ENCODE peak calls at places on chromosomes 16 and 17, in four cellular contexts. J, N, X and D are unnamed samples.
A peak's percentile ranks its signal among the peaks of the same experiment; 100 is the strongest.

GRCh38 chr16:86893513-86893912 is 315.2 kb downstream of the FOXL1 start:
- DNase-seq in N (no peak), X (no peak), J (no peak), D (no peak)

GRCh38 chr17:14124854-14125253 is 55.5 kb downstream of the COX10 start:
- DNase-seq in X (no peak), N (no peak), J (no peak), D (no peak)

GRCh38 chr16:11700264-11701029 is 32.2 kb downstream of the SNN start:
- DNase-seq in N (no peak), X (no peak), J (no peak), D (no peak)

GRCh38 chr17:73874008-73874407 is 229.8 kb upstream of the SDK2 start:
- DNase-seq in N (no peak), X (no peak), J (no peak), D (no peak)

GRCh38 chr16:10126686-10127085 is 55.5 kb downstream of the GRIN2A start:
- DNase-seq in J (no peak), N (no peak), X (no peak), D (no peak)

GRCh38 chr17:3602499-3602898 is 6.7 kb downstream of the TRPV1 start:
- DNase-seq in X (peak; percentile 6), N (peak; percentile 37), J (no peak), D (no peak)

GRCh38 chr17:11935734-11936406 is 61.4 kb downstream of the ZNF18 start:
- DNase-seq in N (peak; percentile 29), J (peak; percentile 38), X (no peak), D (no peak)

GRCh38 chr16:86566601-86566965 is at the start of gene FOXC2:
- DNase-seq in X (peak; percentile 31), J (peak; percentile 67), N (no peak), D (peak; percentile 85)

GRCh38 chr16:77359065-77359502 is 75.8 kb downstream of the ADAMTS18 start:
- DNase-seq in J (no peak), N (no peak), X (no peak), D (no peak)

GRCh38 chr17:80785477-80786178 is 206.0 kb upstream of the CHMP6 start:
- DNase-seq in N (no peak), J (peak; percentile 55), X (no peak), D (no peak)

GRCh38 chr17:16448490-16448889 is 33.1 kb downstream of the TRPV2 start:
- DNase-seq in J (no peak), X (no peak), N (no peak), D (no peak)

GRCh38 chr17:37088913-37089312 is 140.2 kb downstream of the AATF start:
- DNase-seq in X (no peak), N (no peak), J (no peak), D (no peak)

GRCh38 chr17:61427567-61427966 is 24.7 kb upstream of the TBX4 start:
- DNase-seq in X (no peak), J (no peak), N (no peak), D (no peak)

GRCh38 chr16:10122546-10122945 is 59.7 kb downstream of the GRIN2A start:
- DNase-seq in J (no peak), X (no peak), N (no peak), D (no peak)

GRCh38 chr16:87877942-87878507 is 8.7 kb upstream of the SLC7A5 start:
- DNase-seq in X (no peak), J (no peak), N (no peak), D (no peak)

GRCh38 chr17:50177983-50178834 is 12.4 kb downstream of the SGCA start:
- DNase-seq in N (peak; percentile 73), X (peak; percentile 37), J (peak; percentile 74), D (peak; percentile 96)

GRCh38 chr17:66636111-66636510 is 198.8 kb upstream of the CACNG5 start:
- DNase-seq in X (no peak), J (no peak), N (no peak), D (no peak)

GRCh38 chr17:64769712-64770111 is 107.6 kb upstream of the SMURF2 start:
- DNase-seq in J (no peak), N (no peak), X (no peak), D (no peak)

GRCh38 chr16:35203636-35204035 is 1744.2 kb downstream of the TP53TG3F start:
- DNase-seq in X (no peak), J (no peak), N (no peak), D (no peak)
- H3K9me3 ChIP-seq in X (no peaks in the 10 kb centered on the region), J (no peaks in the 10 kb centered on the region), N (no peaks in the 10 kb centered on the region), D (no peaks in the 10 kb centered on the region)

GRCh38 chr16:27197004-27197403 is 6.3 kb upstream of the KDM8 start:
- DNase-seq in X (no peak), J (no peak), N (no peak), D (no peak)

GRCh38 chr16:27199235-27199586 is 4.1 kb upstream of the KDM8 start:
- DNase-seq in J (no peak), X (no peak), N (peak; percentile 31), D (no peak)

GRCh38 chr16:27198451-27199234 is 4.7 kb upstream of the KDM8 start:
- DNase-seq in N (no peak), X (no peak), J (no peak), D (no peak)

GRCh38 chr16:27202923-27203428 is 350 bp upstream of the KDM8 start:
- DNase-seq in X (no peak), N (no peak), J (no peak), D (no peak)

DNA sequence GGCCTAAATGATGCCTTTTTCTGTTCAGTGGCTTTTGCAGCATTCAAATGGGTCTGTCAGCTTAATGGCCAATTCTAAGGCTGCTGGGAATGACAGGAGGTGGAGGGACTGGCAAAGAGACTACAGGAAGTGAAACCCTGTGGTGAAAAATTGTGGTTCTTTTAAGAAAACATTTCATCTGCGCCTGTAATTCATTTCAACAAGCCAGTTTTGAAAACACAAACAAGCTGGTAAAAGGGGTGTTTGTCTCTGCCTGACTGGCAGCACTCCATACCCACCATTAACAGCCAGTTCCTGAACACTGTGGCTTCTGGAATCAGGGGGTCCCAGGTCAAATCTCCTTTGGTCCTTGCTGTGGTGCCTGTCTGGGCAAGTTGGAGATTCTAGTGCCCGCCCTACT is 3.6 kb upstream of the KDM8 start:
- DNase-seq in N (peak; percentile 85), J (no peak), X (peak; percentile 56), D (no peak)
- H3K4me3 ChIP-seq in N (peak overlapping the region; percentile 19), J (no peak overlapping the region), X (no peak overlapping the region), D (no peak overlapping the region)

GRCh38 chr17:9206160-9206988 is 185.1 kb downstream of the NTN1 start:
- DNase-seq in J (no peak), X (no peak), N (no peak), D (no peak)

GRCh38 chr17:9204026-9204425 is 182.7 kb downstream of the NTN1 start:
- DNase-seq in N (no peak), X (no peak), J (no peak), D (no peak)

GRCh38 chr17:9204623-9205329 is 183.5 kb downstream of the NTN1 start:
- DNase-seq in J (no peak), X (no peak), N (no peak), D (no peak)

GRCh38 chr17:9206989-9207317 is 185.6 kb downstream of the NTN1 start:
- DNase-seq in N (no peak), X (no peak), J (no peak), D (no peak)

DNA sequence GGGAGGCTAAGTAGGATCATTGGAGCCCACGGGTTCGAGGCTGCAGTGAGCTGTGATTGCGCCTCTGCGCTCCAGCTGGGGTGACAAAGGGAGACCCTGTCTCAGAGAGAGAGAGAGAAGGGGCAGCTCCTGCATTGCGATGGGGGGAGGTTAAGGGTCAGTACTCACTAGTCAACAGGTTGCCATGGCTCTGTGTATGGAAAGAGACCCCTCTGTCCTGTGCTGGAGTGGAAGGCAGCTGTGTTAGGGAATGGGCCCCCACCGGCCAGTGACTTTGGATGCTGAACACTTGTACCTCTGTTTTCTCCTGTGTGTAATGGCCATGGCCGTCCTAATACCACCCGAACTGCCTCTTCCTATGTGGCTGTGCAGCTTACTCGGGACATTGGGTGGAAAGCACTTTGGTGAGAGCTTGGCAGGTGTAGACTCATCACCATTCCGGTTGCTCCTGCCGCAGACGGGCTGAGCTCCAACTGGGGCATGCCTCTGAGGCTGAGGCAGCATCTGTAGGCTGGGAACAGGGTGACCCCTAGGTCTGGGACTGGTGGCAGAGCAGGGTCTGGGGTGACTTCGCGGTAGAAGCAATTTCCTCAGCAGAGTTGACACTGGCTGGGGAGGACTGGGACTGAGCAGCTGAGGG is 184.3 kb downstream of the NTN1 start:
- DNase-seq in J (no peak), N (no peak), X (no peak), D (no peak)
- H3K27ac ChIP-seq in J (no peak overlapping the region), N (no peak overlapping the region), X (no peak overlapping the region), D (no peak overlapping the region)

DNA sequence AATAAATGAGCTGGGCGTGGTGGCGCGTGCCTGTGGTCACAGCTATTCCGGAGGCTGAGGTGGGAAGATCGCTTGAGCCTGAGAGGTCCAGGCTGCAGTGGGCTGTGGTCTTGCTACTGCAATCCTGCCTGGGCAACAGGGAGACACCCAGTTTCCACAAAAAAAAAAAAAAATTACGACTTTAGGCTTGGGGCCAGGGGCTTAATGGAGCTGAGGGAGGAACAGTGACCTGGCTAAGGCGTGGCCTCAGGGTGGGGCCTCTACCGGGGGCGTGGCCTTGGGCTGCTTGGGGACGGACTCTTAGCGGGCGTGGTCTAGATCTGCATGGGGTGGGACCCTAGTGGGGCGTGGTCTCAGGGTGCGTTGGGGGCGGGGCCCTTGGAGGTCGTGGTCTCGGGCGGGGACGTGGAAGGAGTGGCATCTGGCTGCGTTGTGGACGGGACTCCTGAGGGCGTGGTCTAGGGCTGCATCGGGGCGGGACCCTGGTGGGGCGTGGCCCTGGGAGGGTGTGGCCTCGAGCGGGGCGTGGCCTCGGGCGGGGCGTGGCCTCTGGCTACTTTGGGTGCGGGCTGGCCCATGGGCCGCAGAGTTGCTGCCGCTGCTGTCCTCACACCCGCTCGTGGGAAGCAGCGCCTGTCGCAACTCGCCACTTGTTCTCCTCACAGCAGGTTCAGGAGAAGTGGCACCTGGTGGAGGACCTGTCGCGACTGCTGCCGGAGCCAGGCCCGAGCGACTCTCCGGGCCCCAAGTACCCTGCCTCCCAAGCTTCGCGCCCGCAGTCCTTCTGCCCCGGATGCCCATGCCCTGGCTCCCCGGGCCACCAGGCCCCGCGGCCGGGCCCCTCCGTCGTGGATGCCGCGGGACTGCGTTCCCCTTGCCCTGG is 5.8 kb upstream of the C17orf99 start:
- DNase-seq in J (peak; percentile 98), N (peak; percentile 96), X (peak; percentile 96), D (peak; percentile 48)
- H3K9me3 ChIP-seq in J (no peaks in the 10 kb centered on the region), N (no peaks in the 10 kb centered on the region), X (no peaks in the 10 kb centered on the region), D (no peaks in the 10 kb centered on the region)

GRCh38 chr17:45225051-45225700 is 3.5 kb downstream of the FMNL1 start:
- DNase-seq in J (no peak), X (no peak), N (peak; percentile 33), D (no peak)
- H3K4me3 ChIP-seq in J (no peak overlapping the region), X (peak overlapping the region; percentile 43), N (peak overlapping the region; percentile 98), D (peak overlapping the region; percentile 70)

GRCh38 chr17:29699283-29699682 is 76.6 kb upstream of the CORO6 start:
- DNase-seq in N (no peak), X (no peak), J (no peak), D (no peak)

GRCh38 chr17:29697371-29697770 is 74.7 kb upstream of the CORO6 start:
- DNase-seq in J (no peak), N (no peak), X (no peak), D (no peak)

GRCh38 chr17:29694923-29695563 is 72.3 kb upstream of the CORO6 start:
- DNase-seq in N (no peak), J (no peak), X (no peak), D (no peak)

GRCh38 chr17:29698019-29698777 is 75.5 kb upstream of the CORO6 start:
- DNase-seq in N (no peak), J (no peak), X (no peak), D (no peak)

DNA sequence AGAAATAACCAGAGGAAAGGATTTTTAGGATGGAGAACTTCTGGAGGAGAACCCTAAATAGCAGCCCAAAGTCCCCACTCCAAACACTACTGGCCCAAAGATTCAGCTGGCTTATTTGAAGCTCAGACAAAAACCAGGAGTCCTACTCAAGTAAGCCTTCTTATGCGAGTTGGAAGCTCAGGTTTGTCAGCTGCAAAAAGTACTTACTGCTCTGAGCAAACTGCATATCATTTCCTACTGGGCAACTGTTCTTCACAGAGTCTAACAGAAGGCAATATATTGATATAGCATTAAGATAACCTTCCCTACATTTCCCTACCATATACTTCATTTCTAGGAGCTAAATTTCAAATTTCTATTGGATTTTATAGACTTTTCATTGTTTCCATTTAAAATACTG is 76.1 kb upstream of the CORO6 start:
- DNase-seq in J (no peak), N (no peak), X (no peak), D (no peak)
- H3K27ac ChIP-seq in J (no peak overlapping the region), N (no peak overlapping the region), X (no peak overlapping the region), D (no peak overlapping the region)